ENCODE peak calls at places on chromosomes 6 and 20, in four cellular contexts. X is HS-5, H is lower leg skin, C is MV-4-11. R is an unnamed sample.

GRCh38 chr20:44309763-44310663 is 989 bp downstream of the FITM2 start:
- DNase-seq in H (peak), C (peak), X (peak), R (peak)

GRCh38 chr6:35590622-35591066 is 77.9 kb upstream of the TULP1 start:
- DNase-seq in X (no peak), C (no peak), H (peak), R (no peak)

GRCh38 chr6:95249176-95249575 is 328.2 kb upstream of the MANEA start:
- DNase-seq in C (peak), X (no peak), H (no peak), R (peak)

GRCh38 chr6:98047881-98048280 is 764.9 kb upstream of the MMS22L start:
- DNase-seq in H (no peak), C (no peak), X (no peak), R (no peak)

GRCh38 chr6:32568561-32568960 is 21.1 kb downstream of the HLA-DRB1 start:
- DNase-seq in C (peak), X (no peak), H (no peak), R (no peak)

GRCh38 chr6:41071501-41071922 is 644 bp downstream of the OARD1 start:
- DNase-seq in C (no peak), X (no peak), H (no peak), R (no peak)

GRCh38 chr6:151399679-151400078 is 8.3 kb upstream of the ZBTB2 start:
- DNase-seq in H (no peak), X (no peak), C (no peak), R (no peak)

GRCh38 chr6:620166-620565 is 36.7 kb downstream of the HUS1B start:
- DNase-seq in C (no peak), H (no peak), X (no peak), R (no peak)

GRCh38 chr20:38723069-38723981 is 961 bp upstream of the SLC32A1 start:
- DNase-seq in H (no peak), X (no peak), C (peak), R (no peak)

GRCh38 chr20:43751167-43752050 is 24.6 kb upstream of the GTSF1L start:
- DNase-seq in C (peak), X (peak), H (no peak), R (peak)

GRCh38 chr6:102195311-102195710 is 801.8 kb downstream of the GRIK2 start:
- DNase-seq in C (no peak), H (no peak), X (no peak), R (no peak)

GRCh38 chr6:111870751-111871064 is 2.5 kb downstream of the FYN start:
- DNase-seq in H (no peak), X (no peak), C (no peak), R (no peak)

GRCh38 chr20:41078329-41078728 is 49.7 kb downstream of the TOP1 start:
- DNase-seq in H (no peak), C (peak), X (peak), R (peak)

GRCh38 chr20:24950128-24950835 is 1.2 kb downstream of the CST7 start:
- DNase-seq in H (no peak), X (no peak), C (no peak), R (no peak)

GRCh38 chr6:9520417-9521151 is 894.3 kb downstream of the TFAP2A start:
- DNase-seq in C (peak), X (peak), H (no peak), R (peak)

GRCh38 chr6:71567562-71567961 is 279.0 kb downstream of the OGFRL1 start:
- DNase-seq in H (no peak), X (no peak), C (no peak), R (no peak)

GRCh38 chr6:29792123-29793035 is 35.2 kb upstream of the HLA-G start:
- DNase-seq in C (peak), H (peak), X (no peak), R (no peak)

GRCh38 chr6:137332637-137333228 is 113.5 kb upstream of the IFNGR1 start:
- DNase-seq in C (no peak), X (no peak), H (no peak), R (peak)

GRCh38 chr6:157265186-157265585 is 58.1 kb downstream of the TMEM242 start:
- DNase-seq in X (no peak), H (no peak), C (no peak), R (no peak)

GRCh38 chr20:25669826-25670422 is 26.7 kb downstream of the ZNF337 start:
- DNase-seq in X (peak), H (no peak), C (no peak), R (no peak)

GRCh38 chr6:31513456-31514165 is 15.2 kb upstream of the MCCD1 start:
- DNase-seq in H (no peak), X (no peak), C (no peak), R (peak)

GRCh38 chr6:119340766-119341487 is 8.6 kb downstream of the MAN1A1 start:
- DNase-seq in X (no peak), C (peak), H (no peak), R (no peak)

GRCh38 chr20:62831361-62831788 is 14.5 kb downstream of the COL9A3 start:
- DNase-seq in H (no peak), X (no peak), C (no peak), R (peak)

GRCh38 chr6:1890071-1890470 is 280.4 kb downstream of the FOXC1 start:
- DNase-seq in C (peak), H (no peak), X (no peak), R (peak)

GRCh38 chr6:32187009-32187709 is 2.8 kb downstream of the PBX2 start:
- DNase-seq in C (peak), X (no peak), H (no peak), R (no peak)

GRCh38 chr20:58075980-58076749 is 152.3 kb downstream of the ANKRD60 start:
- DNase-seq in C (no peak), X (no peak), H (peak), R (peak)

GRCh38 chr6:119521251-119521650 is 171.7 kb upstream of the MAN1A1 start:
- DNase-seq in C (no peak), X (no peak), H (no peak), R (no peak)

GRCh38 chr6:114989279-114989964 is 646.6 kb upstream of the HS3ST5 start:
- DNase-seq in C (peak), H (no peak), X (no peak), R (no peak)

GRCh38 chr6:82786251-82786650 is 279.4 kb downstream of the UBE3D start:
- DNase-seq in X (no peak), H (no peak), C (no peak), R (peak)

R was measured in A172.